ENCODE peak calls at places on chromosomes 16 and 17, in six cellular contexts. S, H, F, B, J and P are unnamed samples.

GRCh38 chr17:31050948-31051347 is 43.8 kb upstream of the NF1 start:
- DNase-seq in S (no peak), H (no peak), F (no peak), B (no peak), J (no peak), P (no peak)

GRCh38 chr17:10598620-10599019 is 49.2 kb upstream of the MYH2 start:
- DNase-seq in S (no peak), H (no peak), F (no peak), B (no peak), J (no peak), P (no peak)

GRCh38 chr16:64412578-64413280 is 709.1 kb downstream of the CDH11 start:
- DNase-seq in S (no peak), H (no peak), F (peak; percentile 12), B (no peak), J (no peak), P (no peak)

GRCh38 chr16:10332775-10333174 is 53.1 kb upstream of the ATF7IP2 start:
- DNase-seq in S (no peak), H (no peak), F (no peak), B (no peak), J (no peak), P (no peak)

GRCh38 chr17:68512967-68513474 is 791 bp downstream of the PRKAR1A start:
- DNase-seq in S (no peak), H (peak; percentile 33), F (peak; percentile 67), B (no peak), J (peak; percentile 23), P (no peak)

GRCh38 chr17:59830846-59831486 is 61.8 kb downstream of the TUBD1 start:
- DNase-seq in S (no peak), H (no peak), F (no peak), B (no peak), J (no peak), P (no peak)

GRCh38 chr16:58252716-58253115 is 42.1 kb downstream of the PRSS54 start:
- DNase-seq in S (no peak), H (no peak), F (no peak), B (no peak), J (no peak), P (no peak)

GRCh38 chr17:40374965-40375498 is 10.5 kb upstream of the GJD3 start:
- DNase-seq in S (no peak), H (no peak), F (no peak), B (no peak), J (no peak), P (no peak)

GRCh38 chr16:67241008-67241900 is 6.0 kb downstream of the FHOD1 start:
- DNase-seq in S (peak; percentile 50), H (peak; percentile 74), F (peak; percentile 77), B (no peak), J (peak; percentile 91), P (no peak)

GRCh38 chr17:16491703-16492612 is at the start of gene LRRC75A:
- DNase-seq in S (peak; percentile 40), H (peak; percentile 53), F (peak; percentile 39), B (peak; percentile 76), J (peak; percentile 48), P (peak; percentile 59)

GRCh38 chr17:64196626-64197025 is 66.4 kb downstream of the TEX2 start:
- DNase-seq in S (no peak), H (no peak), F (peak; percentile 93), B (no peak), J (no peak), P (no peak)

GRCh38 chr16:7397901-7398300 is 65.3 kb downstream of the RBFOX1 start:
- DNase-seq in S (no peak), H (no peak), F (no peak), B (no peak), J (no peak), P (no peak)

GRCh38 chr17:62950067-62950466 is 16.0 kb upstream of the TANC2 start:
- DNase-seq in S (no peak), H (peak; percentile 79), F (peak; percentile 96), B (no peak), J (peak; percentile 10), P (no peak)

GRCh38 chr17:8237886-8238285 is 10.0 kb downstream of the CTC1 start:
- DNase-seq in S (no peak), H (no peak), F (no peak), B (no peak), J (no peak), P (no peak)
- H3K27ac ChIP-seq in S (no peak overlapping the region), H (no peak overlapping the region), F (no peak overlapping the region), B (no peak overlapping the region), J (no peak overlapping the region), P (no peak overlapping the region)

DNA sequence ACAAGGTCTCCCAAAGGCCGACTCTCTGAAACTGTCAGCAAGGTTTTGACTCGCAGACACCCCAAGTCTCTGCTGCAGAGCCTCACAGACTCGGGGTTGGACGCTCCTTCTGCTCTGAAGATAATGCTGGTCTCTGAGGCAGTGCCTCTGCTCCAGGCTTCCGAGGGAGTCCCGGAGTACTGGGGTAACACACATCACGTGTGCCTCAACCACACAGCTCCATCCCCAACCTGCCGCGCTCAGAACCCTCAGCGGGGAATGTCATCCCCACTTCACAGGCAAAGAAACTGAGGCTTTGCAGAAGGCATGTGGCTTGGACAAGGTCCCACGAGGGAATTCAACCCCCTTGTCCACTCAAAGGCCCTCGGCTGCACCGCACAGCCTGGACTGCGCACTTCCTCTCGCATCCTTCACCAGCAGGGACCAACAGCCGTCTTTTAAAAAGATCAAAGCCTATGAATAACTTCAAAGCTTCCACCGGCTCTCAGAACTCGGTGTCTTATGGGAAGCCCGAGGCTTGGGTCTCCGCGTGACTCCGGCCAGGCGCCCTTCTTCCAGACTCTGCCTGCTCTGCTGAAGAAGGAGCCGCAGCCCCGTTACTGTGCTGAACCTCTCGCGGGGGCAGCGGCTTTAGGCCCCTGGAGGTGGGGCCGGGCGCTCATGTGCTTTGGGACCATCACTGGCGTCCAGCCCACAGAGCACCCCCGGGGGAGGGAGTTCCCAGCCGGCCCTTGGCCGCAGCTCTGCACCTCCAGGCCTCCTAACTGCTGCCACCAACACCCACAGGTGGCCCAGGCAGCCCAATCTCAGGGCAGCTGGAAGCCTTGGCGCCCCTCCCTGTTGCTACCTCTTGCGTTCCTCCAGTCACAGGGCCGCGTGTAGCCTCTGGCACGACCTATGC is 2.2 kb downstream of the TMEM204 start:
- DNase-seq in S (no peak), H (no peak), F (no peak), B (no peak), J (no peak), P (no peak)
- H3K27ac ChIP-seq in S (no peak overlapping the region), H (peak overlapping the region; percentile 97), F (no peak overlapping the region), B (no peak overlapping the region), J (peak overlapping the region; percentile 90), P (no peak overlapping the region)

DNA sequence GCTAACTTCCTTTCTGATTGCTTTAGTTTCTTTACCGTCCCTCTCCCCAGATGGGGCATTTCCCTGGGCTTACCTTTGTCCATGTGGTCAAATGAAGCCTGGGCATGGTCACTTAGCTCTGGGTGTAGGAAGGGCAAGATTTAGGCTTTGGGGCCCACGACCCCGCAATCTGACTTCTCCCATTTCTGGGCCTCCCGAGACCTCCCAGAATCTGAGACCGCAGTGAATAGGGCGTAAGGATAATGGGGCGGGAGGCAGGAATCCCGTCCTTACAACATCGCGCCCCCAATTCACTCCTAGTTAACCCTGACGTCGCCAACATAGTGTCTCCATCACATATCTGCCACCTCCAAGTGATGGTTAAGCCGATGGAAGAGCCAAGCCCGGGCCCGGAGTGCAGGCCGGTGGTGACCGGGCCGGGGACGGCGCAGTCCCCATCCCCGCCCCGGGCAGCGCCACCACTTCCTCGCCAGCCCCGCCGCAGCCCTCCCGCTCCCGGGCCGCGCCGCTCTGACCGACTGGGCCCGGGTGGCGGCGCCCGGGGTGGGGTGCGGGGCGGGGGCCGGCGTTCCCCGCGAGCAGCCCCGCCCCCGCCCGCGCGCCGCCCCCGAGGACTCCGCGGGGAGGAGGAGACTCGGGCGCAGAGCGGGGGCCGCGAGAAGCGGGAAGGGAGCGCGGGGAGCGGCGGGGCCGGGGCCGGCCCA is at the start of gene RHBDL3:
- DNase-seq in S (peak; percentile 15), H (no peak), F (no peak), B (no peak), J (no peak), P (no peak)
- H3K27ac ChIP-seq in S (no peak within 1 kb of the TSS), H (no peak within 1 kb of the TSS), F (no peak within 1 kb of the TSS), B (no peak within 1 kb of the TSS), J (no peak within 1 kb of the TSS), P (no peak within 1 kb of the TSS)

GRCh38 chr17:76690596-76691280 is 20.0 kb downstream of the MXRA7 start:
- DNase-seq in S (no peak), H (no peak), F (no peak), B (no peak), J (no peak), P (no peak)

GRCh38 chr17:76695059-76695892 is 15.5 kb downstream of the MXRA7 start:
- DNase-seq in S (no peak), H (no peak), F (no peak), B (no peak), J (no peak), P (no peak)

GRCh38 chr17:76688165-76688622 is 22.6 kb downstream of the MXRA7 start:
- DNase-seq in S (no peak), H (no peak), F (no peak), B (no peak), J (peak; percentile 74), P (no peak)

GRCh38 chr17:76689859-76690258 is 20.9 kb downstream of the MXRA7 start:
- DNase-seq in S (no peak), H (no peak), F (peak; percentile 78), B (no peak), J (no peak), P (no peak)

DNA sequence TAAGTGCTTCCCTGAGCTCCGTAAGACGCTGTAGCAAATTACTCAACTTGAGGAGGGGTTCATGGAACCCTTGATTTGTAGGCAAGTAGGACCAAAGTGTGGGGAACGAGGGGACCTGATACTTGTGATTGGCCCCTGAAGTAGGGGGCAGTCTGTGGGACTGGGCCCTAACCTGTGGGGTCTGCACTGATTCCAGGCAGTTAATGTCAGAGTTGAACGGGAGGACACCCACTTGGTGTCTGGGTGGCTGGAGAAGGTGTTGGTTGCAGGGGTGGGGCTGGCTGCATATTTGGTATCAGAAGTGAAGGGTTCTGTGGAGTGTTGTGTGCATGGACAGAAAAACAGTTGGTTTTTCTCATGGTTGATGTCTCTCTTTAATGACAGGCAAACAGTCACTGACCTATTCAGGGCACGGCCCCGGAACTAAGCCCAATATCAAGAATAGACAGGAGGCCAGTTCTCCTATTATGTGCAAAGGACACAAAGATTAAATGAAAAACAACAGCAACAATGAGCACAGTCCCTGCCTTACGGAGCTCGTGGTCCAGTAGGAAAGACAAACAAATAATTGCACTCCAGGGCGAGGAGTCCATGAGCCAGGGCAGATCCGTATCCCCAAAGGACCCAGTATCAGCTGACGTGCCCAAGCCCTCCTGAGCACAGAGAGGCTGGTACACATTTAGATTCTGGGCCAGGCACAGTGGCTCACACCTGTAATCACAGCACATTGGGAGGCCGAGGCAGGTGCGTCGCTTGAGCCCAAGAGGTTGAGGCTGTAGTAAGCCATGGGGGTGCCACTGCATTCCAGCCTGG is 19.2 kb downstream of the MXRA7 start:
- DNase-seq in S (no peak), H (no peak), F (no peak), B (no peak), J (no peak), P (no peak)
- H3K27ac ChIP-seq in S (peak overlapping the region; percentile 28), H (peak overlapping the region; percentile 99), F (peak overlapping the region; percentile 49), B (no peak overlapping the region), J (peak overlapping the region; percentile 48), P (peak overlapping the region; percentile 4)

GRCh38 chr17:81470944-81471803 is 41.4 kb downstream of the ACTG1 start:
- DNase-seq in S (no peak), H (no peak), F (no peak), B (no peak), J (no peak), P (no peak)
- H3K27ac ChIP-seq in S (peak overlapping the region; percentile 4), H (no peak overlapping the region), F (peak overlapping the region; percentile 62), B (peak overlapping the region; percentile 20), J (no peak overlapping the region), P (peak overlapping the region; percentile 41)